ENCODE peak calls at places on chromosomes 12 and 14, in eight cellular contexts. R is T-helper 9 cell, L is LNCaP clone FGC, F is COLO829, N is C1 segment of cervical spinal cord, M is lung, P is HTR-8/SVneo, Y is GM04504. A is an unnamed sample.

GRCh38 chr12:14325716-14326343 is 39.7 kb upstream of the ATF7IP start:
- DNase-seq in R (no peak), L (no peak), F (no peak), N (no peak), M (no peak), P (no peak), Y (no peak), A (no peak)

GRCh38 chr12:80045594-80045993 is 53.7 kb upstream of the OTOGL start:
- DNase-seq in R (no peak), L (no peak), F (no peak), N (no peak), M (no peak), P (no peak), Y (no peak), A (no peak)

GRCh38 chr12:18383203-18383602 is 121.9 kb downstream of the PIK3C2G start:
- DNase-seq in R (no peak), L (no peak), F (peak; percentile 8), N (no peak), M (no peak), P (peak; percentile 56), Y (peak; percentile 66), A (no peak)

GRCh38 chr14:73786632-73786941 is 65.0 kb upstream of the PTGR2 start:
- DNase-seq in R (no peak), L (no peak), F (no peak), N (peak; percentile 62), M (no peak), P (no peak), Y (no peak), A (no peak)

GRCh38 chr12:106291342-106291741 is 11.2 kb upstream of the TCP11L2 start:
- DNase-seq in R (no peak), L (no peak), F (no peak), N (no peak), M (no peak), P (no peak), Y (no peak), A (no peak)

GRCh38 chr14:92985521-92985920 is 62.6 kb downstream of the CHGA start:
- DNase-seq in R (no peak), L (no peak), F (no peak), N (no peak), M (no peak), P (no peak), Y (no peak), A (no peak)

GRCh38 chr12:106238146-106238545 is 9.7 kb downstream of the CKAP4 start:
- DNase-seq in R (no peak), L (no peak), F (no peak), N (no peak), M (no peak), P (no peak), Y (no peak), A (no peak)

GRCh38 chr12:110370732-110371141 is 32.8 kb downstream of the ANAPC7 start:
- DNase-seq in R (no peak), L (no peak), F (no peak), N (no peak), M (no peak), P (no peak), Y (no peak), A (no peak)

GRCh38 chr12:92848740-92849139 is 80.4 kb downstream of the EEA1 start:
- DNase-seq in R (no peak), L (no peak), F (no peak), N (no peak), M (no peak), P (no peak), Y (no peak), A (no peak)

GRCh38 chr14:103361868-103362267 is 23.3 kb upstream of the MARK3 start:
- DNase-seq in R (no peak), L (no peak), F (peak; percentile 51), N (no peak), M (no peak), P (no peak), Y (peak; percentile 88), A (no peak)

GRCh38 chr12:4496145-4496838 is 42.4 kb upstream of the RAD51AP1 start:
- DNase-seq in R (no peak), L (no peak), F (no peak), N (no peak), M (no peak), P (no peak), Y (no peak), A (no peak)

GRCh38 chr14:74865156-74865555 is 10.8 kb downstream of the PROX2 start:
- DNase-seq in R (no peak), L (no peak), F (no peak), N (no peak), M (no peak), P (no peak), Y (no peak), A (no peak)

GRCh38 chr14:58426819-58427288 is 477 bp downstream of the TIMM9 start:
- DNase-seq in R (peak; percentile 32), L (peak; percentile 35), F (peak; percentile 57), N (no peak), M (peak; percentile 46), P (peak; percentile 86), Y (peak; percentile 31), A (peak; percentile 71)

GRCh38 chr12:117063162-117063911 is 35.9 kb downstream of the TESC start:
- DNase-seq in R (no peak), L (no peak), F (no peak), N (no peak), M (peak; percentile 34), P (no peak), Y (no peak), A (peak; percentile 14)

GRCh38 chr12:32454075-32454474 is 54.7 kb downstream of the FGD4 start:
- DNase-seq in R (no peak), L (no peak), F (peak; percentile 30), N (no peak), M (no peak), P (no peak), Y (no peak), A (no peak)

GRCh38 chr12:48183091-48183875 is at the start of gene CCDC184:
- DNase-seq in R (peak; percentile 62), L (no peak), F (peak; percentile 45), N (peak; percentile 78), M (peak; percentile 65), P (peak; percentile 49), Y (no peak), A (peak; percentile 74)

GRCh38 chr12:94710933-94711332 is 60.6 kb upstream of the TMCC3 start:
- DNase-seq in R (no peak), L (no peak), F (peak; percentile 16), N (no peak), M (no peak), P (peak; percentile 28), Y (no peak), A (peak; percentile 24)

GRCh38 chr14:23034498-23035302 is at the start of gene PSMB5:
- DNase-seq in R (peak; percentile 70), L (peak; percentile 95), F (peak; percentile 98), N (no peak), M (peak; percentile 91), P (peak; percentile 88), Y (peak; percentile 91), A (peak; percentile 93)

GRCh38 chr12:87756111-87756510 is 273.1 kb downstream of the C12orf50 start:
- DNase-seq in R (no peak), L (no peak), F (no peak), N (no peak), M (no peak), P (peak; percentile 15), Y (no peak), A (no peak)

GRCh38 chr12:27163048-27163715 is 80.8 kb upstream of the C12orf71 start:
- DNase-seq in R (no peak), L (no peak), F (no peak), N (no peak), M (no peak), P (no peak), Y (no peak), A (no peak)

GRCh38 chr14:29908652-29909577 is 18.7 kb downstream of the PRKD1 start:
- DNase-seq in R (no peak), L (no peak), F (no peak), N (no peak), M (no peak), P (no peak), Y (no peak), A (no peak)

GRCh38 chr14:54650331-54651017 is 83.5 kb downstream of the SAMD4A start:
- DNase-seq in R (no peak), L (no peak), F (no peak), N (no peak), M (peak; percentile 40), P (no peak), Y (peak; percentile 67), A (no peak)

A was measured in CD8-positive, alpha-beta T cell.